ENCODE peak calls at places on chromosomes 5 and 9, in five cellular contexts. R, I, N, A and K are unnamed samples.

GRCh38 chr5:86507574-86507973 is 110.2 kb upstream of the COX7C start:
- DNase-seq in N (no peak), A (no peak), R (no peak), I (no peak), K (no peak)

GRCh38 chr9:92496401-92496800 is 14.1 kb upstream of the ASPN start:
- DNase-seq in R (no peak), A (no peak), N (no peak), I (no peak), K (no peak)

GRCh38 chr9:3521961-3522360 is 3.8 kb downstream of the RFX3 start:
- DNase-seq in I (no peak), A (no peak), R (no peak), N (no peak), K (no peak)

GRCh38 chr9:79149585-79149984 is 422.2 kb upstream of the TLE4 start:
- DNase-seq in N (no peak), I (no peak), A (no peak), R (no peak), K (no peak)

GRCh38 chr5:13780081-13780480 is 164.4 kb downstream of the DNAH5 start:
- DNase-seq in A (no peak), N (no peak), R (no peak), I (no peak), K (no peak)

GRCh38 chr9:72650206-72650605 is 128.8 kb downstream of the TMC1 start:
- DNase-seq in N (no peak), R (no peak), I (no peak), A (no peak), K (no peak)

GRCh38 chr5:144876990-144877389 is 706.3 kb downstream of the KCTD16 start:
- DNase-seq in A (no peak), R (no peak), I (no peak), N (no peak), K (no peak)

GRCh38 chr9:82295177-82295576 is 306.6 kb downstream of the SPATA31D1 start:
- DNase-seq in I (no peak), A (no peak), R (no peak), N (no peak), K (no peak)

GRCh38 chr5:83931969-83932368 is 211.3 kb upstream of the HAPLN1 start:
- DNase-seq in N (no peak), A (no peak), I (no peak), R (no peak), K (no peak)

GRCh38 chr9:130297371-130297770 is 31.8 kb downstream of the HMCN2 start:
- DNase-seq in R (no peak), N (no peak), I (no peak), A (no peak), K (no peak)

GRCh38 chr9:131758972-131759647 is 19.2 kb upstream of the RAPGEF1 start:
- DNase-seq in R (no peak), N (no peak), A (no peak), I (no peak), K (no peak)

GRCh38 chr5:1051366-1051720 is 42.7 kb downstream of the NKD2 start:
- DNase-seq in R (no peak), I (no peak), N (no peak), A (no peak), K (no peak)

GRCh38 chr5:93359296-93359957 is 221.6 kb downstream of the NR2F1-AS1 start:
- DNase-seq in R (peak; percentile 90), I (no peak), N (no peak), A (no peak), K (peak; percentile 16)

GRCh38 chr9:1759901-1760300 is 255.2 kb upstream of the SMARCA2 start:
- DNase-seq in R (no peak), I (no peak), N (no peak), A (no peak), K (no peak)

GRCh38 chr9:70113403-70114022 is 69.9 kb downstream of the MAMDC2 start:
- DNase-seq in N (peak; percentile 29), I (peak; percentile 23), A (no peak), R (peak; percentile 48), K (peak; percentile 55)

GRCh38 chr5:149403923-149404745 is 25.0 kb upstream of the IL17B start:
- DNase-seq in N (no peak), R (no peak), I (no peak), A (no peak), K (peak; percentile 72)

GRCh38 chr5:56447232-56447631 is 214.1 kb upstream of the ANKRD55 start:
- DNase-seq in A (no peak), R (no peak), I (peak; percentile 93), N (no peak), K (peak; percentile 33)
- TF ChIP-seq REST in A (no peak), R (no peak), I (no peak), N (no peak), K (no peak)

GRCh38 chr9:124122321-124122720 is 110.8 kb downstream of the LHX2 start:
- DNase-seq in R (no peak), A (no peak), I (no peak), N (no peak), K (no peak)
- TF ChIP-seq CEBPB in R (no peak), A (no peak), I (no peak), N (no peak), K (no peak)

DNA sequence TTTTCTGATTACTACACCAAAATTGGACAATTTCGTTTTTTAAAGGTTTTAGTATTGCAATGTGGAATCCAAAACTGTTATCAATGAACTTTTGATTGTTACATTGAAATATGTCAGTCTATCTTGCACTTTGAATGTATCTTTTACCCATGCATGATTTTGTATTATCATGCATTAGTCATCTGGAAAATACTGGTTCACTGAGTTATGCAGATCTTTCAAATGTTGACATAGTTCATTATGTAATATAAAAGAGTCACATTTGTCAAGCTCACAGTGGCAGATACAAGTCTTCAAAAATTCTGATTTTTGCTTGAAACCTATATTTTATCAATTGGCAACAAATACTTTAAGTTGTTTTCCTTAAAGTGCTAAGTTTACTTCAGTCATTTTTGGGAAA is 85.2 kb downstream of the NR3C1 start:
- DNase-seq in A (no peak), I (no peak), R (no peak), N (no peak), K (no peak)
- H3K4me1 ChIP-seq in A (peaks cover 19% of the 10 kb centered on the region), I (no peaks in the 10 kb centered on the region), R (no peaks in the 10 kb centered on the region), N (no peaks in the 10 kb centered on the region), K (peaks cover 97% of the 10 kb centered on the region)

GRCh38 chr5:176618783-176619182 is 8.8 kb upstream of the GPRIN1 start:
- DNase-seq in R (no peak), A (no peak), I (no peak), N (no peak), K (no peak)

GRCh38 chr5:176619203-176619568 is 9.2 kb upstream of the GPRIN1 start:
- DNase-seq in N (peak; percentile 98), R (peak; percentile 79), I (peak; percentile 56), A (no peak), K (peak; percentile 84)

GRCh38 chr5:176619569-176620332 is 9.8 kb upstream of the GPRIN1 start:
- DNase-seq in I (no peak), R (no peak), A (no peak), N (no peak), K (no peak)

GRCh38 chr5:176621661-176622079 is 8.7 kb downstream of the SNCB start:
- DNase-seq in R (no peak), N (no peak), A (no peak), I (no peak), K (no peak)

DNA sequence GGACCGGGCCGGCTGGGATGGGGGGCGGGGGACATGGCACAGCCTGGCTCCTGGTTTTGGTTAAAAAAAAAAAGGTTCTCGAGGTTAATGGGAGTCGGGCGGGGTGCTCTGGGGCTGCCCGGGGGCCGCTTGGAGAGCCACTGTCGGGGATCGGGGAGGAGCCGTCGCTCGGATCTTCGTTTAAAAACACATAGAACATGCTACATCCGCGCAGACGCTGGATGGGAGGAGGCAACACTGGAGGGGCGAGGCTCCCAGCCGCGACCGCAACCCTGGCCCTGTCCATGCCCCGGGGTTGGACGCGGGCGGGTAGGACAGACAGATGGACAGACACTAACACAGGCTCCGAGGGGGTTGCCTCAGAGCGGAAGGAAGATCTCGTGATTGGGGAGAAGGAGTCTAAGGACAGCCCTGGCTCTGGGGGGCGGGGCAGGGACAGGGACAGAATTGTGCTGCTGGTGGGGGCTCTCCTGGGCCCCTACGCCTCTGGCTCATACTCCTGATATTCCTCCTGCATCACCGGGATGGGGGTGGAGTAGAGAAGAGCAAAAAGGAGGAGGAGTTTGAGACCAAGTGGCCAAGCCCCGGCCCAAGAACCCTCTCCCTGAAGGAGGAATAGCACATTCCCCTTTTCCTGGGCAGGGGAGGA is 9.9 kb downstream of the SNCB start:
- DNase-seq in A (no peak), R (no peak), I (no peak), N (peak; percentile 53), K (peak; percentile 49)
- TF ChIP-seq REST in A (no peak), R (no peak), I (no peak), N (no peak), K (no peak)

DNA sequence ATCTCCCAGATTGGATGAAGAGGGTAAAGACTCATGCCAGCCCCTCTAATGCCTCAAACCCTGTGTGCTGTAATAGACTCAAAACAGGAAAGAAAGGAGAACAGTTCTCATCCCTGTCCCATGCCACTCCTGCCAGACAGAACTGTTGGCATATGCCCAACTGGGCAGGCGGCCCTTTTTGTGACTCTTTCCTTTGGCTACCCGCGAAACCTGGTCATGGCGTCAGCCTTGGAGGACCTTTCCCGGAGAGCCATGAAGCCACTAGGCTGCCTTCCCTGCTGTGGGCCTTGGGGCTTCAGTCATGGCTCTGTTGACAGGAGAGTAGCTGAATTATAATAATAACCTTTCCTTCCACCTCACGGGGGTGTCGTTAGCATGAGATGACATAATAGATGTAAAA is 75.9 kb upstream of the SEMA6A start:
- DNase-seq in N (no peak), R (no peak), I (no peak), A (no peak), K (no peak)
- TF ChIP-seq CEBPB in N (no peak), R (no peak), I (no peak), A (no peak), K (no peak)

DNA sequence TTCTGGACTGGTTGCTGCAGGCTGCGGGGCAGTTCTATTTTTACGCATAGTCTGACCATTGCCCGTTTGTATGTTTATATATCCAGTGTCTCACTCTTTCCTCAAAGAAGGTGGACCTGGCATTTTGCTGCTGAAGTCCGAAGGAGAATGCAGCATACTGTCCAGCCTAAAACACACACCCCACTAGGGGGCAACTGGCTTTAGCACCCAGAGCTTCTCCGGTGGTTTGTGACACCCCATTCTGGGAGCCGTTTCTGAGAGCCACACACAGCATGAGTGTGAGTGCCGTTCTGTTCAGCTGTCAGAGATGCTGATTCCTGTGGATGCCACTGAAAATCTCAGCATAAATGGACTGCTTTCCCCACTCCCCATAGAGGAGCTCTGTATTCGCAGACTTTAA is 290.5 kb upstream of the TAS2R1 start:
- DNase-seq in I (no peak), A (no peak), N (no peak), R (no peak), K (no peak)
- H3K4me1 ChIP-seq in I (no peaks in the 10 kb centered on the region), A (no peaks in the 10 kb centered on the region), N (no peaks in the 10 kb centered on the region), R (no peaks in the 10 kb centered on the region), K (peaks cover 3% of the 10 kb centered on the region)

GRCh38 chr5:180141068-180141660 is 67.8 kb downstream of the RASGEF1C start:
- DNase-seq in R (no peak), I (no peak), A (no peak), N (no peak), K (no peak)
- TF ChIP-seq REST in R (no peak), I (no peak), A (no peak), N (no peak), K (no peak)

GRCh38 chr5:103280962-103281361 is 22.4 kb downstream of the MACIR start:
- DNase-seq in R (no peak), N (peak; percentile 18), A (no peak), I (no peak), K (no peak)
- TF ChIP-seq CEBPB in R (no peak), N (no peak), A (no peak), I (no peak), K (no peak)